ENCODE peak calls at places on chromosome 6, in seven cellular contexts. One of them, this sample, is unnamed. For H3K4me1, the result is how much of the 10 kb centered on the place peaks cover.

GRCh38 chr6:109678240-109678639 is 12.8 kb downstream of the AK9 start:
- DNase-seq in upper lobe of right lung: no peak
- DNase-seq in PC-9: no peak
- DNase-seq in cardiac muscle cell: no peak
- DNase-seq in HAP-1: no peak
- DNase-seq in CD4-positive, CD25-positive, alpha-beta regulatory T cell: no peak
- DNase-seq in right atrium auricular region: no peak
- DNase-seq in this sample: no peak

GRCh38 chr6:136304410-136304809 is 14.8 kb upstream of the BCLAF1 start:
- DNase-seq in upper lobe of right lung: no peak
- DNase-seq in PC-9: peak
- DNase-seq in cardiac muscle cell: no peak
- DNase-seq in HAP-1: no peak
- DNase-seq in CD4-positive, CD25-positive, alpha-beta regulatory T cell: no peak
- DNase-seq in right atrium auricular region: no peak
- DNase-seq in this sample: no peak

GRCh38 chr6:159020011-159020410 is 20.0 kb upstream of the RSPH3 start:
- DNase-seq in upper lobe of right lung: no peak
- DNase-seq in PC-9: no peak
- DNase-seq in cardiac muscle cell: no peak
- DNase-seq in HAP-1: no peak
- DNase-seq in CD4-positive, CD25-positive, alpha-beta regulatory T cell: no peak
- DNase-seq in right atrium auricular region: no peak
- DNase-seq in this sample: peak

GRCh38 chr6:132530293-132530974 is 7.6 kb upstream of the TAAR9 start:
- DNase-seq in upper lobe of right lung: no peak
- DNase-seq in PC-9: peak
- DNase-seq in cardiac muscle cell: peak
- DNase-seq in HAP-1: peak
- DNase-seq in CD4-positive, CD25-positive, alpha-beta regulatory T cell: peak
- DNase-seq in right atrium auricular region: no peak
- DNase-seq in this sample: peak

GRCh38 chr6:84763397-84764331 is 734 bp downstream of the TBX18 start:
- DNase-seq in upper lobe of right lung: no peak
- DNase-seq in PC-9: no peak
- DNase-seq in cardiac muscle cell: peak
- DNase-seq in HAP-1: no peak
- DNase-seq in CD4-positive, CD25-positive, alpha-beta regulatory T cell: no peak
- DNase-seq in right atrium auricular region: peak
- DNase-seq in this sample: no peak

GRCh38 chr6:99712560-99712959 is 105.9 kb downstream of the PRDM13 start:
- DNase-seq in upper lobe of right lung: no peak
- DNase-seq in PC-9: no peak
- DNase-seq in cardiac muscle cell: no peak
- DNase-seq in HAP-1: no peak
- DNase-seq in CD4-positive, CD25-positive, alpha-beta regulatory T cell: no peak
- DNase-seq in right atrium auricular region: no peak
- DNase-seq in this sample: no peak

GRCh38 chr6:10882654-10883053 is 813 bp upstream of the GCM2 start:
- DNase-seq in upper lobe of right lung: no peak
- DNase-seq in PC-9: no peak
- DNase-seq in cardiac muscle cell: peak
- DNase-seq in HAP-1: no peak
- DNase-seq in CD4-positive, CD25-positive, alpha-beta regulatory T cell: no peak
- DNase-seq in right atrium auricular region: no peak
- DNase-seq in this sample: no peak

GRCh38 chr6:110689275-110689935 is 125.9 kb downstream of the CDK19 start:
- DNase-seq in upper lobe of right lung: no peak
- DNase-seq in PC-9: no peak
- DNase-seq in cardiac muscle cell: no peak
- DNase-seq in HAP-1: no peak
- DNase-seq in CD4-positive, CD25-positive, alpha-beta regulatory T cell: no peak
- DNase-seq in right atrium auricular region: no peak
- DNase-seq in this sample: no peak

GRCh38 chr6:105869835-105870506 is 216.2 kb upstream of the PRDM1 start:
- DNase-seq in upper lobe of right lung: no peak
- DNase-seq in PC-9: no peak
- DNase-seq in cardiac muscle cell: no peak
- DNase-seq in HAP-1: no peak
- DNase-seq in CD4-positive, CD25-positive, alpha-beta regulatory T cell: no peak
- DNase-seq in right atrium auricular region: no peak
- DNase-seq in this sample: no peak

GRCh38 chr6:141464490-141464889 is 668.2 kb upstream of the GJE1 start:
- DNase-seq in upper lobe of right lung: no peak
- DNase-seq in PC-9: no peak
- DNase-seq in cardiac muscle cell: peak
- DNase-seq in HAP-1: no peak
- DNase-seq in CD4-positive, CD25-positive, alpha-beta regulatory T cell: peak
- DNase-seq in right atrium auricular region: no peak
- DNase-seq in this sample: peak

GRCh38 chr6:14664616-14665315 is 547.2 kb downstream of the CD83 start:
- DNase-seq in upper lobe of right lung: no peak
- DNase-seq in PC-9: peak
- DNase-seq in cardiac muscle cell: no peak
- DNase-seq in HAP-1: no peak
- DNase-seq in CD4-positive, CD25-positive, alpha-beta regulatory T cell: no peak
- DNase-seq in right atrium auricular region: no peak
- DNase-seq in this sample: peak

GRCh38 chr6:3850451-3851203 is 1.5 kb downstream of the FAM50B start:
- DNase-seq in upper lobe of right lung: no peak
- DNase-seq in PC-9: no peak
- DNase-seq in cardiac muscle cell: no peak
- DNase-seq in HAP-1: no peak
- DNase-seq in CD4-positive, CD25-positive, alpha-beta regulatory T cell: peak
- DNase-seq in right atrium auricular region: no peak
- DNase-seq in this sample: no peak

GRCh38 chr6:130516604-130517003 is 150.8 kb downstream of the TMEM200A start:
- DNase-seq in upper lobe of right lung: no peak
- DNase-seq in PC-9: no peak
- DNase-seq in cardiac muscle cell: no peak
- DNase-seq in HAP-1: no peak
- DNase-seq in CD4-positive, CD25-positive, alpha-beta regulatory T cell: no peak
- DNase-seq in right atrium auricular region: no peak
- DNase-seq in this sample: no peak
- H3K4me1 ChIP-seq in upper lobe of right lung: under half
- H3K4me1 ChIP-seq in PC-9: under half
- H3K4me1 ChIP-seq in cardiac muscle cell: under half
- H3K4me1 ChIP-seq in HAP-1: under half
- H3K4me1 ChIP-seq in CD4-positive, CD25-positive, alpha-beta regulatory T cell: under half
- H3K4me1 ChIP-seq in right atrium auricular region: under half
- H3K4me1 ChIP-seq in this sample: under half

GRCh38 chr6:53055873-53056272 is 9.3 kb upstream of the FBXO9 start:
- DNase-seq in upper lobe of right lung: no peak
- DNase-seq in PC-9: no peak
- DNase-seq in cardiac muscle cell: no peak
- DNase-seq in HAP-1: no peak
- DNase-seq in CD4-positive, CD25-positive, alpha-beta regulatory T cell: no peak
- DNase-seq in right atrium auricular region: no peak
- DNase-seq in this sample: no peak
- H3K4me1 ChIP-seq in upper lobe of right lung: under half
- H3K4me1 ChIP-seq in PC-9: under half
- H3K4me1 ChIP-seq in cardiac muscle cell: under half
- H3K4me1 ChIP-seq in HAP-1: under half
- H3K4me1 ChIP-seq in CD4-positive, CD25-positive, alpha-beta regulatory T cell: under half
- H3K4me1 ChIP-seq in right atrium auricular region: under half
- H3K4me1 ChIP-seq in this sample: under half

GRCh38 chr6:140078552-140079126 is 704.2 kb upstream of the CITED2 start:
- DNase-seq in upper lobe of right lung: no peak
- DNase-seq in PC-9: peak
- DNase-seq in cardiac muscle cell: peak
- DNase-seq in HAP-1: no peak
- DNase-seq in CD4-positive, CD25-positive, alpha-beta regulatory T cell: no peak
- DNase-seq in right atrium auricular region: no peak
- DNase-seq in this sample: no peak

GRCh38 chr6:140079328-140079727 is 704.9 kb upstream of the CITED2 start:
- DNase-seq in upper lobe of right lung: no peak
- DNase-seq in PC-9: no peak
- DNase-seq in cardiac muscle cell: peak
- DNase-seq in HAP-1: no peak
- DNase-seq in CD4-positive, CD25-positive, alpha-beta regulatory T cell: no peak
- DNase-seq in right atrium auricular region: peak
- DNase-seq in this sample: no peak

GRCh38 chr6:140073456-140073855 is 699.0 kb upstream of the CITED2 start:
- DNase-seq in upper lobe of right lung: no peak
- DNase-seq in PC-9: no peak
- DNase-seq in cardiac muscle cell: peak
- DNase-seq in HAP-1: no peak
- DNase-seq in CD4-positive, CD25-positive, alpha-beta regulatory T cell: no peak
- DNase-seq in right atrium auricular region: no peak
- DNase-seq in this sample: no peak

GRCh38 chr6:140076078-140076477 is 701.6 kb upstream of the CITED2 start:
- DNase-seq in upper lobe of right lung: no peak
- DNase-seq in PC-9: no peak
- DNase-seq in cardiac muscle cell: no peak
- DNase-seq in HAP-1: no peak
- DNase-seq in CD4-positive, CD25-positive, alpha-beta regulatory T cell: no peak
- DNase-seq in right atrium auricular region: no peak
- DNase-seq in this sample: no peak

GRCh38 chr6:140077712-140078551 is 703.5 kb upstream of the CITED2 start:
- DNase-seq in upper lobe of right lung: no peak
- DNase-seq in PC-9: no peak
- DNase-seq in cardiac muscle cell: no peak
- DNase-seq in HAP-1: no peak
- DNase-seq in CD4-positive, CD25-positive, alpha-beta regulatory T cell: no peak
- DNase-seq in right atrium auricular region: no peak
- DNase-seq in this sample: no peak
- H3K4me1 ChIP-seq in upper lobe of right lung: under half
- H3K4me1 ChIP-seq in PC-9: under half
- H3K4me1 ChIP-seq in cardiac muscle cell: under half
- H3K4me1 ChIP-seq in HAP-1: under half
- H3K4me1 ChIP-seq in CD4-positive, CD25-positive, alpha-beta regulatory T cell: under half
- H3K4me1 ChIP-seq in right atrium auricular region: under half
- H3K4me1 ChIP-seq in this sample: under half

GRCh38 chr6:157194110-157194509 is 129.2 kb downstream of the TMEM242 start:
- DNase-seq in upper lobe of right lung: no peak
- DNase-seq in PC-9: no peak
- DNase-seq in cardiac muscle cell: no peak
- DNase-seq in HAP-1: no peak
- DNase-seq in CD4-positive, CD25-positive, alpha-beta regulatory T cell: peak
- DNase-seq in right atrium auricular region: no peak
- DNase-seq in this sample: no peak
- H3K4me1 ChIP-seq in upper lobe of right lung: under half
- H3K4me1 ChIP-seq in PC-9: under half
- H3K4me1 ChIP-seq in cardiac muscle cell: under half
- H3K4me1 ChIP-seq in HAP-1: under half
- H3K4me1 ChIP-seq in CD4-positive, CD25-positive, alpha-beta regulatory T cell: under half
- H3K4me1 ChIP-seq in right atrium auricular region: under half
- H3K4me1 ChIP-seq in this sample: under half

GRCh38 chr6:12356431-12356830 is 66.3 kb downstream of the EDN1 start:
- DNase-seq in upper lobe of right lung: no peak
- DNase-seq in PC-9: no peak
- DNase-seq in cardiac muscle cell: no peak
- DNase-seq in HAP-1: no peak
- DNase-seq in CD4-positive, CD25-positive, alpha-beta regulatory T cell: no peak
- DNase-seq in right atrium auricular region: no peak
- DNase-seq in this sample: no peak

GRCh38 chr6:12356983-12357972 is 67.1 kb downstream of the EDN1 start:
- DNase-seq in upper lobe of right lung: no peak
- DNase-seq in PC-9: no peak
- DNase-seq in cardiac muscle cell: no peak
- DNase-seq in HAP-1: no peak
- DNase-seq in CD4-positive, CD25-positive, alpha-beta regulatory T cell: no peak
- DNase-seq in right atrium auricular region: no peak
- DNase-seq in this sample: peak

GRCh38 chr6:12361042-12361765 is 71.0 kb downstream of the EDN1 start:
- DNase-seq in upper lobe of right lung: no peak
- DNase-seq in PC-9: no peak
- DNase-seq in cardiac muscle cell: no peak
- DNase-seq in HAP-1: no peak
- DNase-seq in CD4-positive, CD25-positive, alpha-beta regulatory T cell: no peak
- DNase-seq in right atrium auricular region: no peak
- DNase-seq in this sample: no peak

GRCh38 chr6:12355354-12355753 is 65.2 kb downstream of the EDN1 start:
- DNase-seq in upper lobe of right lung: no peak
- DNase-seq in PC-9: no peak
- DNase-seq in cardiac muscle cell: no peak
- DNase-seq in HAP-1: no peak
- DNase-seq in CD4-positive, CD25-positive, alpha-beta regulatory T cell: no peak
- DNase-seq in right atrium auricular region: no peak
- DNase-seq in this sample: no peak

GRCh38 chr6:12359051-12359450 is 68.9 kb downstream of the EDN1 start:
- DNase-seq in upper lobe of right lung: no peak
- DNase-seq in PC-9: no peak
- DNase-seq in cardiac muscle cell: no peak
- DNase-seq in HAP-1: no peak
- DNase-seq in CD4-positive, CD25-positive, alpha-beta regulatory T cell: no peak
- DNase-seq in right atrium auricular region: no peak
- DNase-seq in this sample: no peak
- H3K4me1 ChIP-seq in upper lobe of right lung: under half
- H3K4me1 ChIP-seq in PC-9: under half
- H3K4me1 ChIP-seq in cardiac muscle cell: under half
- H3K4me1 ChIP-seq in HAP-1: under half
- H3K4me1 ChIP-seq in CD4-positive, CD25-positive, alpha-beta regulatory T cell: under half
- H3K4me1 ChIP-seq in right atrium auricular region: under half
- H3K4me1 ChIP-seq in this sample: half or more

DNA sequence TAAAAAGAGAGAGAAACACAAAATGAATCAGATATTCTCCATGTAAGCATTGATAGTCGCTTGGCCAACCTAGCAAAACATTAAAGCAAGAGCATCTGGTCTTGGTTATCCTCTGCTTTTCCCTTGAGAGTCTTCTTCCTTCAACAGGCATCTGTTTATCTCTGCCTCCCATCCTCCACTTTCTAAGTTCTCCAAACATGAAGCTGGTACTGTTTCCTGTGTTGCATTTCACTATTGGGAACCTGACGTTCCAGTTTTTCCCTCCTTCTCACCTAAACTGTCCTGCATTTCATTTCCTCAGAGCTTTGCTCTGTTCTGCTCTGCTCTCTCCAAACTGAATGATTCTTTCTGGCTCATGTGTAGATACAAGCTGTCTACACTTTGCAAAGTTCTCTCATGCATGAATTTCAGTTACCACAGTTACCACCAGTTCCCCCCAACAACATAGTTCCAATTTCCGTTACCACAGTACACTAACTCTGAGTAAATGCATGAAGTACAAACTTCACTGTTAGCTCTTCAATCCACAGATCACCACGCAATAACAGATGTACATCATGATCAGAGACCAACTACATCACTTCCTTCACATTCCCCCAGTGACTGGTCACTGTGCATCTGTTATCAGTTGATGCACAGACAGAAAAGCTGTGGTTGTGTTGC is 86.7 kb upstream of the F13A1 start:
- DNase-seq in upper lobe of right lung: no peak
- DNase-seq in PC-9: no peak
- DNase-seq in cardiac muscle cell: no peak
- DNase-seq in HAP-1: no peak
- DNase-seq in CD4-positive, CD25-positive, alpha-beta regulatory T cell: no peak
- DNase-seq in right atrium auricular region: no peak
- DNase-seq in this sample: peak
- H3K4me1 ChIP-seq in upper lobe of right lung: under half
- H3K4me1 ChIP-seq in PC-9: under half
- H3K4me1 ChIP-seq in cardiac muscle cell: under half
- H3K4me1 ChIP-seq in HAP-1: under half
- H3K4me1 ChIP-seq in CD4-positive, CD25-positive, alpha-beta regulatory T cell: under half
- H3K4me1 ChIP-seq in right atrium auricular region: under half
- H3K4me1 ChIP-seq in this sample: half or more

GRCh38 chr6:170056329-170056728 is 234.5 kb downstream of the DLL1 start:
- DNase-seq in upper lobe of right lung: peak
- DNase-seq in PC-9: no peak
- DNase-seq in cardiac muscle cell: no peak
- DNase-seq in HAP-1: no peak
- DNase-seq in CD4-positive, CD25-positive, alpha-beta regulatory T cell: no peak
- DNase-seq in right atrium auricular region: no peak
- DNase-seq in this sample: no peak
- H3K4me1 ChIP-seq in upper lobe of right lung: under half
- H3K4me1 ChIP-seq in PC-9: under half
- H3K4me1 ChIP-seq in cardiac muscle cell: under half
- H3K4me1 ChIP-seq in HAP-1: under half
- H3K4me1 ChIP-seq in CD4-positive, CD25-positive, alpha-beta regulatory T cell: under half
- H3K4me1 ChIP-seq in right atrium auricular region: under half
- H3K4me1 ChIP-seq in this sample: under half

This sample was measured in OCI-LY7.